ENCODE peak calls at places on chromosomes 2 and 18, in eight cellular contexts. S is dorsolateral prefrontal cortex, N is suprapubic skin, H is IMR-90, W is GM23338, Q is SK-N-SH, A is fibroblast of lung, R is lower lobe of right lung. U is an unnamed sample.

GRCh38 chr2:4130651-4131050 is 427.3 kb downstream of the DCDC2C start:
- DNase-seq in H (no peak), W (no peak), A (no peak), N (no peak), R (no peak), S (no peak), Q (no peak), U (no peak)

GRCh38 chr2:15793078-15793913 is 147.1 kb upstream of the MYCN start:
- DNase-seq in W (no peak), H (no peak), R (no peak), N (no peak), S (no peak), A (no peak), Q (no peak), U (no peak)

GRCh38 chr2:50143822-50144575 is 887.9 kb downstream of the NRXN1 start:
- DNase-seq in S (no peak), A (peak), R (no peak), N (no peak), H (no peak), W (peak), Q (peak), U (peak)

GRCh38 chr2:44551497-44551896 is 189.8 kb downstream of the CAMKMT start:
- DNase-seq in Q (no peak), S (no peak), W (no peak), H (no peak), A (no peak), N (no peak), R (no peak), U (no peak)

GRCh38 chr2:74381751-74382150 is 1.6 kb upstream of the DCTN1 start:
- DNase-seq in A (no peak), W (no peak), H (no peak), N (no peak), R (no peak), S (no peak), Q (no peak), U (no peak)

GRCh38 chr2:96758987-96759386 is 1.7 kb upstream of the CNNM4 start:
- DNase-seq in R (no peak), H (no peak), N (no peak), W (no peak), A (no peak), S (no peak), Q (no peak), U (no peak)

GRCh38 chr18:66317243-66318090 is 286.4 kb downstream of the CDH19 start:
- DNase-seq in H (no peak), S (no peak), R (no peak), A (no peak), W (peak), N (no peak), Q (no peak), U (no peak)

GRCh38 chr18:50056185-50056584 is 138.8 kb downstream of the MYO5B start:
- DNase-seq in S (no peak), W (no peak), A (no peak), N (no peak), R (no peak), Q (no peak), H (no peak), U (no peak)

GRCh38 chr2:209472871-209473270 is 49.0 kb downstream of the MAP2 start:
- DNase-seq in N (no peak), Q (no peak), W (no peak), R (no peak), S (no peak), A (no peak), H (peak), U (peak)

GRCh38 chr2:110115291-110116032 is at the start of gene MALL:
- DNase-seq in R (peak), A (peak), S (no peak), H (no peak), N (peak), W (peak), Q (peak), U (no peak)

GRCh38 chr2:238883315-238884004 is 35.6 kb downstream of the TWIST2 start:
- DNase-seq in N (no peak), R (no peak), W (no peak), Q (no peak), S (no peak), H (no peak), A (no peak), U (no peak)

GRCh38 chr2:216773072-216773471 is 77.7 kb upstream of the IGFBP5 start:
- DNase-seq in Q (no peak), H (no peak), S (no peak), A (peak), W (no peak), R (no peak), N (no peak), U (no peak)
- H3K4me3 ChIP-seq in Q (no peak), H (no peak), S (no peak), A (no peak), W (no peak), R (no peak), N (no peak), U (no peak)

GRCh38 chr18:70074091-70074490 is 126.4 kb upstream of the CD226 start:
- DNase-seq in A (peak), W (no peak), S (no peak), H (peak), N (no peak), Q (no peak), R (no peak), U (no peak)

GRCh38 chr18:70072678-70073077 is 125.0 kb upstream of the CD226 start:
- DNase-seq in A (peak), R (no peak), N (no peak), H (peak), Q (no peak), W (no peak), S (no peak), U (peak)

GRCh38 chr18:70073442-70073841 is 125.8 kb upstream of the CD226 start:
- DNase-seq in R (no peak), N (no peak), H (no peak), A (no peak), W (no peak), S (no peak), Q (no peak), U (no peak)

GRCh38 chr18:70069965-70070364 is 122.3 kb upstream of the CD226 start:
- DNase-seq in R (no peak), W (no peak), N (no peak), S (no peak), H (no peak), A (no peak), Q (no peak), U (no peak)

GRCh38 chr18:70075906-70076305 is 128.2 kb upstream of the CD226 start:
- DNase-seq in S (no peak), H (no peak), W (no peak), A (peak), Q (no peak), R (no peak), N (no peak), U (peak)
- TF ChIP-seq CTCF in S (no peak), H (peak), W (no peak), A (peak), Q (peak), R (no peak), N (no peak), U (peak)

GRCh38 chr2:152186257-152186656 is 10.7 kb upstream of the STAM2 start:
- DNase-seq in S (no peak), Q (no peak), H (peak), W (no peak), R (no peak), A (no peak), N (no peak), U (no peak)

DNA sequence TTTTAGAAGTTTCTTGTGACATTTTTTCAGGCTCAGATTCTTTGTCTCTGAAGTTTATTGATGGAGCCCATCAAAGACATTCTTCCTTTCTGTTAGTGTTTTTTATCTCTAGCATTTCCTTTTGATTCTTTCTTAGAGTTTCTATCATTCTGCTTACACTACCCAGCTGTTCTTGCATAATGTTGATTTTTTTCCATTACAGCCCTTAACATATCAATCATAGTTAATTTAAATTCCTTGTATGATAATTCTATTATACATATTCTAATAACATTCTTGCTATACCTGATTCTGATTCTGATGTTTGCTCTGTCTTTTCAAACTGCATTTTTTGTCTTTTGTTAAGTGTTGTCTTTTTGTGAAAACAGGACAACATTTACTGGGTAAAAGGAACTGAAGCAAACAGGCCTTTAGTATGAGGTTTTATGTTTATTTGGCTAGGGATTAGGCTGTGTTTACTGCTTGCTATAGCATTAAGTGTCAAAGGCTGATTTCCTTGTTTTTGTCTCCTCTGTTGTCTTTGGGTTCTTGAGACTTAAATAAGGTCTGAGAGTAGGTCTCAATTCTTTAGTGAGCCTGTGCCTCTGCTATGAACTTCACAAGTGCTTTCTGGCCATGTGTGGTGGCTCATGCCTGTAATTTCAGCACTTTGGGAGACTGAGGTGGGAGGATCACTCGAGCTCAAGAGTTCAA is 8.0 kb upstream of the STAM2 start:
- DNase-seq in N (no peak), H (no peak), S (no peak), Q (no peak), A (no peak), R (no peak), W (peak), U (no peak)
- H3K4me3 ChIP-seq in N (no peak), H (no peak), S (no peak), Q (no peak), A (no peak), R (no peak), W (no peak), U (no peak)

GRCh38 chr18:54148151-54148550 is 76.3 kb downstream of the MBD2 start:
- DNase-seq in S (no peak), Q (no peak), H (no peak), W (no peak), R (no peak), N (no peak), A (no peak), U (no peak)
- TF ChIP-seq CTCF in S (no peak), Q (no peak), H (no peak), W (no peak), R (no peak), N (no peak), A (no peak), U (no peak)

GRCh38 chr2:127423476-127423840 is 5.2 kb downstream of the PROC start:
- DNase-seq in N (no peak), A (no peak), Q (peak), H (no peak), R (no peak), S (no peak), W (peak), U (no peak)
- H3K4me3 ChIP-seq in N (peak), A (peak), Q (peak), H (peak), R (peak), S (peak), W (peak), U (peak)

GRCh38 chr2:68643874-68644485 is 601 bp downstream of the PROKR1 start:
- DNase-seq in R (no peak), N (no peak), Q (peak), H (no peak), S (no peak), A (no peak), W (no peak), U (no peak)
- TF ChIP-seq CTCF in R (no peak), N (no peak), Q (no peak), H (no peak), S (no peak), A (no peak), W (no peak), U (no peak)

GRCh38 chr2:47561371-47561770 is 158.4 kb downstream of the MSH2 start:
- DNase-seq in S (no peak), N (no peak), A (no peak), W (no peak), Q (no peak), H (no peak), R (no peak), U (no peak)

GRCh38 chr2:47561906-47562305 is 158.9 kb downstream of the MSH2 start:
- DNase-seq in R (no peak), W (no peak), N (no peak), Q (no peak), S (no peak), H (no peak), A (no peak), U (no peak)

GRCh38 chr2:47564129-47564528 is 161.2 kb downstream of the MSH2 start:
- DNase-seq in S (no peak), H (no peak), W (no peak), N (no peak), R (no peak), Q (no peak), A (no peak), U (no peak)

GRCh38 chr2:47560107-47560819 is 157.3 kb downstream of the MSH2 start:
- DNase-seq in Q (no peak), N (no peak), S (no peak), H (no peak), A (no peak), R (no peak), W (no peak), U (no peak)

DNA sequence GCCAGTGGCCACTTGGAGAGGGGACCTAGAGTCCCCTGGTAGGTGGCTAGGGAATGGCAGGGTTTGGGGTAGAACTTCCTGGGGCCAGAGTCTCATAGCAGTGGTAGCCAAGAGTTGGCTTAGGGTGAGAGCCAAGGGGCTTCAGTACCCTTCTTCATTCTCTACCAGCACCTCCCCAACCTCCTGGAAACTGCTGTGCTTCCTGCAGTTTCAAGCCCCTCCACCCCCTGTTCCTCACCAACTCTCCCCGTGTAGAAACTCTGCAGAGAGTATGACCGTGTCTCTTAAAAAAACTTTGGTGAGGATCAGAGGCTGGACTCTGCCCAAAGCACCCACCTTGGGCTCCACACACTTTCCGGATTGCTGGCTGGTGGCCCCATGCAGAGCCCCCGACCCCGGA is 159.6 kb downstream of the MSH2 start:
- DNase-seq in Q (no peak), S (no peak), A (no peak), N (no peak), R (no peak), W (no peak), H (no peak), U (no peak)
- H3K4me3 ChIP-seq in Q (no peak), S (no peak), A (no peak), N (no peak), R (no peak), W (no peak), H (no peak), U (no peak)

DNA sequence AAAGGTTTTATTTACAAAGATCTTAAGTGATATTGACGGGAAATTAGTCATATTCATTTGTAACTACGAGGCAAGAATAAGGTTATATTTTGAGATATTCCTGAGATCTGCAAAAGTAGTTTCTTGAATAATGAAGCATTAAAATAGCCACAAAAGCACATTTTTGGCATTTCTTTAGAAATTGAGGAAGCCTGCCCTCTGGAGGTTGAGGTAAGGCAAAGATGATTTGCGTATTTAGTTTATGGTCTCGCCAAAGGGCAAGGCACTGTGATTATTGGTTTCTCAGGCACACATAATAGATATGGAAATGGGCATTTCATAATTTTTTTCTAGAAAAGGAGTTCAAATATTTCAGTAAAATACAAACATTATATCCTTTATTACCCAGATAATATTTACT is 143.7 kb upstream of the RPRM start:
- DNase-seq in S (no peak), W (peak), R (no peak), H (no peak), A (no peak), Q (no peak), N (no peak), U (no peak)
- TF ChIP-seq CTCF in S (no peak), W (peak), R (no peak), H (no peak), A (no peak), Q (peak), N (no peak), U (no peak)

GRCh38 chr18:24657461-24657860 is 197.0 kb downstream of the HRH4 start:
- DNase-seq in S (no peak), N (no peak), H (no peak), W (no peak), R (no peak), A (peak), Q (no peak), U (no peak)

GRCh38 chr18:24663026-24663425 is 202.6 kb downstream of the HRH4 start:
- DNase-seq in Q (no peak), R (no peak), H (no peak), W (no peak), N (no peak), A (no peak), S (no peak), U (no peak)

GRCh38 chr18:24656571-24656971 is 196.1 kb downstream of the HRH4 start:
- DNase-seq in Q (no peak), S (no peak), R (no peak), A (peak), N (no peak), W (no peak), H (peak), U (no peak)

GRCh38 chr18:24658302-24658701 is 197.9 kb downstream of the HRH4 start:
- DNase-seq in R (no peak), A (no peak), S (no peak), Q (no peak), W (no peak), H (no peak), N (no peak), U (no peak)

DNA sequence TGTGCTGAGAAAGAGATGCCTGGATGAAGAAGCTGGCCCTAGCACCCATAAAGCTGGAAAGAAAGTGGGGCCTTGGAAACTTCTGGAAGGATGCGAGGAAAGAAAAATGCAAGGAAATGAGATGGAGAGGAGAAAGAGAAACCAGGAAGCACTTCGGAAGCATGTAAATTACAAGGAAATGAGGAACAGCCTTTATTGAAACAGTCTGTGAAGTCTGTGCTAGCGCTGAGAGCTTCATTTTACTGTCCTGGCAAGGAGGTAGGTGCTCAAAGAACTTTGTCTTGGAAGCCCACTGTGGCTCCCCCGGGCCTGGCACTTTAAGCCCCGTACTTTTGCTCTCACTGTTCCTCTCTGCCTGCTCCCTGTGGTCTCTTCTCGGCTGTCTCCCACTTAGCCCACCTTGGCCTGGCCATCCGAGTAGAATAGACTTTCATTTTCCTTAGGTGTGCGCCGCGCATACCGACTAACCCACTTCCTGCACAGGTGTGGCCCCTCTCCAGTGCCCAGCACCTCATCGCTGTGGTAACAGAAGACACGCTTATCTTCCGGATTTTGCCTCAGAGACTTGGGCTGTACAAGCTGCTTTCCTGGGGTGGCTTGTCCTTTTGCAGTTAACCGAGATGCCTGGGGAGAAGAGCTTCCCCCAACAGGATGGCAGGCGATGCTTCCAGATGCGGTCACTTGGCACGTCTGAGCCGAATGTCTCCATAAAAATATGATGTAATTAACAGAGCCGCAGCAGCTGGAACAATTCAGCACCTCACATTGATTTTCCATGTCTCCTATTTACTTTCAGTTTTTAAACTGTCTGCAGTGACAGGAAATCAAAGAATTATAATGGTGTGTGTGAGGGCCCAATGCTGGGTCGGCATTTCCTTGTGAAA is 199.6 kb downstream of the HRH4 start:
- DNase-seq in N (peak), S (no peak), W (no peak), H (peak), Q (no peak), A (peak), R (peak), U (peak)
- H3K4me3 ChIP-seq in N (peak), S (no peak), W (no peak), H (no peak), Q (no peak), A (peak), R (peak), U (peak)